ENCODE peak calls at places on chromosomes 5 and 9, in eight cellular contexts. X is GM12891, M is stomach, Z is esophagus muscularis mucosa, P is upper lobe of left lung, C is sigmoid colon, I is HCT116, G is HepG2. D is an unnamed sample.
A peak's percentile ranks its signal among the peaks of the same experiment; 100 is the strongest.

GRCh38 chr5:93078082-93079038 is 502.7 kb downstream of the NR2F1-AS1 start:
- DNase-seq in X (no peak), M (peak; percentile 25), Z (no peak), P (no peak), C (peak; percentile 85), I (peak; percentile 99), G (peak; percentile 98), D (no peak)

GRCh38 chr5:165370772-165371171 is 1865.4 kb downstream of the MAT2B start:
- DNase-seq in X (no peak), M (no peak), Z (no peak), P (no peak), C (no peak), I (no peak), G (no peak), D (no peak)

GRCh38 chr9:132681561-132681960 is 11.3 kb downstream of the GTF3C4 start:
- DNase-seq in X (no peak), M (no peak), Z (peak; percentile 64), P (no peak), C (no peak), I (no peak), G (no peak), D (no peak)

GRCh38 chr9:135908334-135909204 is 1.2 kb upstream of the CAMSAP1 start:
- DNase-seq in X (no peak), M (no peak), Z (no peak), P (peak; percentile 90), C (peak; percentile 71), I (no peak), G (no peak), D (no peak)

GRCh38 chr5:170483701-170484458 is 19.9 kb upstream of the KCNIP1 start:
- DNase-seq in X (no peak), M (no peak), Z (no peak), P (no peak), C (no peak), I (no peak), G (no peak), D (peak; percentile 67)

GRCh38 chr5:175567954-175568353 is 89.6 kb downstream of the SFXN1 start:
- DNase-seq in X (no peak), M (no peak), Z (no peak), P (no peak), C (no peak), I (peak; percentile 4), G (no peak), D (no peak)

GRCh38 chr9:79895232-79895631 is 323.5 kb downstream of the TLE4 start:
- DNase-seq in X (no peak), M (no peak), Z (no peak), P (no peak), C (no peak), I (no peak), G (no peak), D (no peak)

GRCh38 chr5:113330533-113331200 is 104.1 kb downstream of the TSSK1B start:
- DNase-seq in X (peak; percentile 12), M (no peak), Z (no peak), P (no peak), C (peak; percentile 74), I (peak; percentile 54), G (peak; percentile 19), D (no peak)

GRCh38 chr5:116664988-116665387 is 90.4 kb upstream of the SEMA6A start:
- DNase-seq in X (no peak), M (no peak), Z (no peak), P (no peak), C (no peak), I (no peak), G (no peak), D (no peak)

GRCh38 chr5:116663081-116663480 is 88.5 kb upstream of the SEMA6A start:
- DNase-seq in X (no peak), M (no peak), Z (no peak), P (no peak), C (no peak), I (no peak), G (no peak), D (no peak)

GRCh38 chr5:116668361-116668760 is 93.7 kb upstream of the SEMA6A start:
- DNase-seq in X (no peak), M (no peak), Z (no peak), P (no peak), C (no peak), I (no peak), G (peak; percentile 25), D (no peak)

GRCh38 chr5:116669261-116670049 is 94.8 kb upstream of the SEMA6A start:
- DNase-seq in X (no peak), M (no peak), Z (no peak), P (no peak), C (no peak), I (no peak), G (no peak), D (no peak)

GRCh38 chr5:116666901-116667300 is 92.3 kb upstream of the SEMA6A start:
- DNase-seq in X (no peak), M (no peak), Z (no peak), P (no peak), C (no peak), I (no peak), G (no peak), D (no peak)
- TF ChIP-seq POLR2AphosphoS5 in X (no peak), M (no peak), Z (no peak), P (no peak), C (no peak), I (no peak), G (no peak), D (no peak)

GRCh38 chr5:177249761-177250537 is 53.6 kb downstream of the RAB24 start:
- DNase-seq in X (no peak), M (no peak), Z (no peak), P (no peak), C (no peak), I (no peak), G (peak; percentile 12), D (no peak)
- TF ChIP-seq POLR2A in X (no peak), M (no peak), Z (no peak), P (no peak), C (no peak), I (no peak), G (no peak), D (no peak)

GRCh38 chr5:59416441-59416840 is 477.1 kb downstream of the PDE4D start:
- DNase-seq in X (no peak), M (no peak), Z (no peak), P (no peak), C (no peak), I (no peak), G (peak; percentile 3), D (no peak)
- TF ChIP-seq POLR2AphosphoS5 in X (no peak), M (no peak), Z (no peak), P (no peak), C (no peak), I (no peak), G (no peak), D (no peak)

GRCh38 chr9:126471084-126471611 is 142.6 kb upstream of the LMX1B start:
- DNase-seq in X (peak; percentile 40), M (peak; percentile 72), Z (peak; percentile 93), P (peak; percentile 80), C (no peak), I (no peak), G (no peak), D (no peak)

GRCh38 chr9:126472931-126473330 is 140.8 kb upstream of the LMX1B start:
- DNase-seq in X (no peak), M (no peak), Z (no peak), P (no peak), C (no peak), I (no peak), G (no peak), D (no peak)

GRCh38 chr9:126468141-126468825 is 141.7 kb downstream of the MVB12B start:
- DNase-seq in X (no peak), M (no peak), Z (no peak), P (no peak), C (peak; percentile 61), I (no peak), G (no peak), D (no peak)

GRCh38 chr9:126472446-126472845 is 141.3 kb upstream of the LMX1B start:
- DNase-seq in X (no peak), M (no peak), Z (no peak), P (no peak), C (no peak), I (no peak), G (no peak), D (no peak)

DNA sequence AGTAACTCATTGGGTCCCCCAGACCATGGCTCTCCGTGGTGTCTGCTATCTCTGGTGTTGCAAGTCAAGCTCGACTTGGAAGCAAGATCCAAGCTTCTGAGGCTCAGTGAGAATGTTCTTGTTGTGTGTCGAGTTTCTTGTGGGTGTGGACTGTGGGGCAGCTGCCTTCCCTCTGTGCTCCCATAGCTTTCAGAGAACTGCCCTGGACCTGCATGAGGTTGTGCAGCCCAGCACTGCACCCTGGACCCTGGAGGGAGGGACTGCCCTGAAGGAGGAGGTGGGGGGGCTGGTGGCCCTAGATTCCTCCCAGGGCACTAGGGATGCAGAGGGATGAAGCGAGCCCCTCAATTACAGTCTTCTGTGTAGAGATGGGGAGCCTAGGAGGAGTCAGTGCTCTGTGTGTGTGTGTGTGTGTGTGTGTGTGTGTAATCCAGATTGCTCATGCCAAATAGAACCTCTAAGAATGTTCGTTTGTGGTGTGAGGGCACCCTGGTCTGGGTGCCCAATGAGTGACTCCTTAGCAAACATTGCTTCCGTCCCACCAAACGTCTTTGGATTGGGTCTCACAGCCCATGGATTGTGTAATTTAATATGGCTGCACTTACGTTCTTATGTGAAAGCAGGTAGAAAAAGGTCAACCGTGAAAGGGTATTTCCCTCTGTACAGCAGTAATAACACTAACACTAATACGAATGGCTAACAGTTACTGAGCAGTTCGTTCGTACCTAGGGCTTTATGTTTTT is 143.3 kb upstream of the LMX1B start:
- DNase-seq in X (no peak), M (no peak), Z (no peak), P (no peak), C (no peak), I (no peak), G (no peak), D (no peak)
- TF ChIP-seq POLR2A in X (no peak), M (no peak), Z (no peak), P (no peak), C (no peak), I (no peak), G (no peak), D (no peak)

GRCh38 chr5:151076616-151077015 is 4.2 kb downstream of the TNIP1 start:
- DNase-seq in X (no peak), M (no peak), Z (no peak), P (no peak), C (no peak), I (no peak), G (no peak), D (no peak)
- TF ChIP-seq POLR2AphosphoS5 in X (no peak), M (no peak), Z (no peak), P (no peak), C (no peak), I (no peak), G (no peak), D (no peak)

GRCh38 chr9:128420651-128421473 is at the start of gene CERCAM:
- DNase-seq in X (peak; percentile 84), M (peak; percentile 55), Z (no peak), P (peak; percentile 92), C (peak; percentile 78), I (no peak), G (peak; percentile 34), D (no peak)
- TF ChIP-seq POLR2A in X (no peak), M (no peak), Z (no peak), P (no peak), C (no peak), I (peak; percentile 24), G (peak; percentile 66), D (no peak)

D was measured in vagina.